ENCODE peak calls at places on chromosomes 7 and 10, in four cellular contexts. Z, U, K and N are unnamed samples.
A peak's percentile ranks its signal among the peaks of the same experiment; 100 is the strongest.

GRCh38 chr7:76512941-76513816 is 2.8 kb downstream of the UPK3B start:
- DNase-seq in Z (no peak), U (no peak), K (no peak), N (no peak)

GRCh38 chr10:3077940-3078630 is 10.7 kb downstream of the PFKP start:
- DNase-seq in Z (no peak), U (peak; percentile 40), K (no peak), N (no peak)

GRCh38 chr7:156903232-156903909 is 10.4 kb upstream of the LMBR1 start:
- DNase-seq in Z (no peak), U (no peak), K (peak; percentile 91), N (no peak)

GRCh38 chr10:21720090-21720489 is 186.1 kb downstream of the MLLT10 start:
- DNase-seq in Z (no peak), U (no peak), K (no peak), N (no peak)

GRCh38 chr10:119286983-119287612 is 79.7 kb downstream of the GRK5 start:
- DNase-seq in Z (no peak), U (no peak), K (no peak), N (no peak)

GRCh38 chr7:105016083-105017075 is 2.4 kb downstream of the KMT2E start:
- DNase-seq in Z (no peak), U (no peak), K (peak; percentile 58), N (no peak)

GRCh38 chr10:106682175-106682574 is 482.3 kb downstream of the SORCS1 start:
- DNase-seq in Z (no peak), U (no peak), K (peak; percentile 36), N (no peak)

GRCh38 chr7:135855836-135856235 is 107.2 kb upstream of the FAM180A start:
- DNase-seq in Z (no peak), U (no peak), K (no peak), N (no peak)

GRCh38 chr7:121741896-121742295 is 131.1 kb upstream of the PTPRZ1 start:
- DNase-seq in Z (no peak), U (no peak), K (no peak), N (no peak)

GRCh38 chr10:88680958-88681357 is 16.7 kb downstream of the LIPF start:
- DNase-seq in Z (no peak), U (no peak), K (peak; percentile 80), N (no peak)

GRCh38 chr7:119594956-119595355 is 678.0 kb upstream of the KCND2 start:
- DNase-seq in Z (no peak), U (no peak), K (no peak), N (no peak)

GRCh38 chr7:80729586-80730320 is 91.3 kb downstream of the CD36 start:
- DNase-seq in Z (no peak), U (no peak), K (no peak), N (no peak)

GRCh38 chr7:270351-270983 is 19.5 kb upstream of the FOXL3 start:
- DNase-seq in Z (no peak), U (no peak), K (no peak), N (no peak)

GRCh38 chr10:16957038-16957437 is 139.8 kb upstream of the RSU1 start:
- DNase-seq in Z (no peak), U (no peak), K (no peak), N (no peak)

GRCh38 chr7:134660242-134660785 is 13.7 kb downstream of the BPGM start:
- DNase-seq in Z (no peak), U (no peak), K (peak; percentile 32), N (no peak)

GRCh38 chr10:131806646-131807317 is 94.0 kb upstream of the PPP2R2D start:
- DNase-seq in Z (no peak), U (no peak), K (no peak), N (no peak)

GRCh38 chr7:27141138-27141537 is 2.3 kb downstream of the HOXA5 start:
- DNase-seq in Z (no peak), U (no peak), K (no peak), N (no peak)

GRCh38 chr7:1951600-1951999 is 281.1 kb downstream of the MAD1L1 start:
- DNase-seq in Z (no peak), U (no peak), K (no peak), N (no peak)

GRCh38 chr10:122656741-122657140 is 42.9 kb downstream of the C10orf120 start:
- DNase-seq in Z (no peak), U (no peak), K (no peak), N (no peak)

GRCh38 chr10:47091421-47091820 is 180.2 kb downstream of the PTPN20 start:
- DNase-seq in Z (no peak), U (no peak), K (no peak), N (no peak)

GRCh38 chr10:3665316-3665908 is 119.6 kb downstream of the KLF6 start:
- DNase-seq in Z (no peak), U (no peak), K (no peak), N (no peak)

GRCh38 chr10:70343312-70343711 is 39.1 kb downstream of the LRRC20 start:
- DNase-seq in Z (no peak), U (no peak), K (no peak), N (no peak)

GRCh38 chr10:49568235-49568634 is 29.3 kb upstream of the ERCC6 start:
- DNase-seq in Z (no peak), U (no peak), K (peak; percentile 83), N (no peak)

GRCh38 chr7:123133924-123134323 is 65.8 kb downstream of the SLC13A1 start:
- DNase-seq in Z (no peak), U (no peak), K (no peak), N (no peak)

GRCh38 chr7:50661345-50662058 is 96.3 kb upstream of the DDC start:
- DNase-seq in Z (no peak), U (no peak), K (no peak), N (no peak)

GRCh38 chr7:155885162-155886160 is 73.2 kb upstream of the SHH start:
- DNase-seq in Z (peak; percentile 30), U (peak; percentile 40), K (peak; percentile 72), N (no peak)

GRCh38 chr7:10360050-10360449 is 613.6 kb upstream of the PHF14 start:
- DNase-seq in Z (no peak), U (no peak), K (no peak), N (no peak)

GRCh38 chr7:141701489-141702046 is 398 bp downstream of the DENND11 start:
- DNase-seq in Z (peak; percentile 30), U (peak; percentile 43), K (no peak), N (peak; percentile 60)

GRCh38 chr10:119348106-119348505 is 140.7 kb downstream of the GRK5 start:
- DNase-seq in Z (no peak), U (no peak), K (no peak), N (no peak)

GRCh38 chr7:50342616-50343114 is 38.1 kb downstream of the IKZF1 start:
- DNase-seq in Z (no peak), U (no peak), K (peak; percentile 25), N (no peak)

GRCh38 chr7:104126411-104126841 is 81.4 kb downstream of the ORC5 start:
- DNase-seq in Z (no peak), U (no peak), K (no peak), N (no peak)

GRCh38 chr10:73875139-73875475 is 752 bp upstream of the CAMK2G start:
- DNase-seq in Z (no peak), U (no peak), K (no peak), N (no peak)